ENCODE peak calls at places on chromosomes 6 and 20, in six cellular contexts. L is Peyer's patch, B is A172, M is NCI-H510A treated with DMSO at 0.1 percent for 48 hours, Q is GM13977, V is heart left ventricle. K is an unnamed sample.

GRCh38 chr6:102051720-102052119 is 658.2 kb downstream of the GRIK2 start:
- DNase-seq in L (no peak), B (no peak), M (no peak), Q (no peak), V (no peak), K (no peak)

GRCh38 chr6:42118162-42119001 is 24.0 kb downstream of the C6orf132 start:
- DNase-seq in L (peak; percentile 91), B (peak; percentile 64), M (no peak), Q (no peak), V (peak; percentile 72), K (peak; percentile 77)

GRCh38 chr6:16694789-16695188 is 66.5 kb downstream of the ATXN1 start:
- DNase-seq in L (no peak), B (no peak), M (no peak), Q (peak; percentile 24), V (no peak), K (no peak)

GRCh38 chr6:165092881-165093595 is 216.4 kb downstream of the C6orf118 start:
- DNase-seq in L (no peak), B (peak; percentile 63), M (no peak), Q (no peak), V (no peak), K (no peak)

GRCh38 chr20:5663396-5663795 is 86.8 kb upstream of the SHLD1 start:
- DNase-seq in L (no peak), B (no peak), M (peak; percentile 45), Q (no peak), V (no peak), K (no peak)

GRCh38 chr6:81002126-81002525 is 750.4 kb downstream of the TENT5A start:
- DNase-seq in L (no peak), B (no peak), M (no peak), Q (no peak), V (no peak), K (no peak)

GRCh38 chr20:4710106-4710475 is 11.6 kb upstream of the PRND start:
- DNase-seq in L (no peak), B (no peak), M (no peak), Q (no peak), V (no peak), K (no peak)

GRCh38 chr6:2616796-2617195 is 133.9 kb downstream of the MYLK4 start:
- DNase-seq in L (no peak), B (no peak), M (no peak), Q (no peak), V (no peak), K (no peak)

K was measured in left ventricle myocardium inferior.